ENCODE peak calls at places on chromosome 6, in eight cellular contexts. J is endodermal cell, H is transverse colon, I is HFF-Myc, P is dorsolateral prefrontal cortex, G is NB4, M is astrocyte of the spinal cord, S is esophagus squamous epithelium. D is an unnamed sample.
A peak's percentile ranks its signal among the peaks of the same experiment; 100 is the strongest.

GRCh38 chr6:134537146-134537555 is 219.2 kb upstream of the SGK1 start:
- DNase-seq in J (no peak), H (no peak), P (no peak), I (peak; percentile 52), S (no peak), M (peak; percentile 93), G (no peak), D (peak; percentile 98)

GRCh38 chr6:48490658-48491057 is 379.7 kb upstream of the PTCHD4 start:
- DNase-seq in J (no peak), S (no peak), I (no peak), G (no peak), M (no peak), P (no peak), H (no peak), D (no peak)

GRCh38 chr6:104109806-104110205 is 749.9 kb downstream of the HACE1 start:
- DNase-seq in P (no peak), H (no peak), S (no peak), G (no peak), M (no peak), I (no peak), J (no peak), D (no peak)

GRCh38 chr6:56775498-56776166 is 132.9 kb upstream of the DST start:
- DNase-seq in H (no peak), J (peak; percentile 78), P (no peak), G (no peak), S (no peak), I (no peak), M (no peak), D (no peak)

GRCh38 chr6:150710236-150710635 is 110.6 kb downstream of the PLEKHG1 start:
- DNase-seq in G (no peak), M (no peak), J (no peak), I (no peak), S (no peak), H (peak; percentile 67), P (no peak), D (no peak)

GRCh38 chr6:117018771-117019170 is 141.7 kb downstream of the RFX6 start:
- DNase-seq in H (no peak), M (peak; percentile 1), G (no peak), S (no peak), J (no peak), P (no peak), I (peak; percentile 29), D (peak; percentile 17)

GRCh38 chr6:104685871-104686549 is 173.7 kb downstream of the HACE1 start:
- DNase-seq in P (no peak), S (no peak), G (no peak), I (no peak), H (no peak), J (no peak), M (no peak), D (no peak)

GRCh38 chr6:41696788-41697187 is 38.6 kb downstream of the TFEB start:
- DNase-seq in P (no peak), G (no peak), J (no peak), M (no peak), H (no peak), I (no peak), S (no peak), D (no peak)

GRCh38 chr6:111706841-111707391 is 101.2 kb upstream of the TRAF3IP2 start:
- DNase-seq in H (no peak), M (no peak), I (no peak), J (no peak), G (no peak), S (no peak), P (no peak), D (no peak)

GRCh38 chr6:87925373-87926060 is 122.1 kb upstream of the SPACA1 start:
- DNase-seq in J (no peak), M (no peak), H (peak; percentile 55), I (no peak), G (no peak), P (no peak), S (no peak), D (no peak)

GRCh38 chr6:20706293-20707165 is 172.3 kb downstream of the CDKAL1 start:
- DNase-seq in I (peak; percentile 40), G (no peak), J (no peak), S (no peak), H (no peak), P (no peak), M (peak; percentile 52), D (no peak)

GRCh38 chr6:72950114-72950860 is 275.0 kb downstream of the KHDC1L start:
- DNase-seq in G (no peak), H (no peak), S (no peak), M (peak; percentile 64), I (no peak), P (no peak), J (no peak), D (peak; percentile 79)

GRCh38 chr6:143745160-143746133 is 67.7 kb downstream of the PHACTR2 start:
- DNase-seq in S (no peak), I (no peak), J (peak; percentile 78), P (no peak), H (peak; percentile 62), M (peak; percentile 84), G (no peak), D (peak; percentile 39)

GRCh38 chr6:47126647-47127339 is 84.7 kb upstream of the ADGRF1 start:
- DNase-seq in I (no peak), S (no peak), P (no peak), M (no peak), G (no peak), H (peak; percentile 48), J (peak; percentile 74), D (no peak)

GRCh38 chr6:79313254-79313653 is 78.8 kb upstream of the HMGN3 start:
- DNase-seq in H (no peak), J (no peak), G (peak; percentile 8), P (no peak), I (no peak), M (no peak), S (no peak), D (no peak)

GRCh38 chr6:35931120-35931561 is 10.2 kb upstream of the SRPK1 start:
- DNase-seq in S (no peak), I (no peak), G (no peak), M (no peak), P (no peak), J (peak; percentile 88), H (no peak), D (no peak)

GRCh38 chr6:52077961-52078613 is 9.3 kb downstream of the PKHD1 start:
- DNase-seq in M (no peak), I (no peak), S (no peak), G (no peak), P (no peak), H (no peak), J (peak; percentile 67), D (no peak)

GRCh38 chr6:99761701-99762100 is 155.1 kb downstream of the PRDM13 start:
- DNase-seq in I (no peak), G (no peak), S (no peak), P (no peak), M (no peak), J (no peak), H (no peak), D (no peak)

GRCh38 chr6:47146426-47147174 is 104.5 kb upstream of the ADGRF1 start:
- DNase-seq in S (no peak), J (peak; percentile 55), I (no peak), G (peak; percentile 17), H (no peak), M (peak; percentile 60), P (no peak), D (peak; percentile 87)

GRCh38 chr6:122289721-122290501 is 109.5 kb upstream of the HSF2 start:
- DNase-seq in I (no peak), M (peak; percentile 46), G (peak; percentile 29), J (peak; percentile 60), H (no peak), P (no peak), S (no peak), D (peak; percentile 39)

GRCh38 chr6:107870379-107870778 is 46.3 kb upstream of the SCML4 start:
- DNase-seq in J (no peak), G (no peak), H (no peak), S (no peak), I (no peak), M (peak; percentile 29), P (no peak), D (peak; percentile 28)

GRCh38 chr6:29295181-29295585 is 6.3 kb upstream of the OR14J1 start:
- DNase-seq in G (no peak), P (no peak), J (no peak), M (no peak), S (no peak), H (no peak), I (no peak), D (no peak)

GRCh38 chr6:34718867-34719441 is 22.4 kb upstream of the ILRUN start:
- DNase-seq in H (no peak), J (no peak), G (no peak), P (no peak), S (no peak), M (no peak), I (no peak), D (no peak)

GRCh38 chr6:24859132-24859531 is 60.4 kb upstream of the ARMH2 start:
- DNase-seq in H (no peak), P (no peak), G (no peak), I (no peak), S (no peak), M (no peak), J (no peak), D (no peak)
- H3K4me3 ChIP-seq in H (no peak overlapping the region), P (no peak overlapping the region), G (no peak overlapping the region), I (no peak overlapping the region), S (no peak overlapping the region), M (no peak overlapping the region), J (no peak overlapping the region), D (no peak overlapping the region)

DNA sequence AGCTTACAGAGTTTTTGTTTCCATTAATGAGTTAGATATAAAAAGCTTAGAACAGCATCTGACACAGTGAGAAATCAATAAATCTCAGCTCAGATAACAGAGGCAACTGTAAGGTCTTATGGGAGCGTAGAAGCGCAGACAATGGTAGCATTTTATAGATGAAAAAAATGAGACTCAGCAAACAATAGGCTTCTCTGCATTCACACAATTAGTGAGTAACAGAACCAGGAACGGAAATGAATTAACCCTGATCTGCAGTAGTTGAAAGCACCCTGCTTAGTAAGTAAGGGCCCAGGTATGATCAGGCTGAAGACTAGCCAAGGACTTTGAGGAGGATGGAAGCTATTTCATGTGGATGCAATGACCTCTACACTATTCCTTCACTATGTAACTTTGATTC is 147.2 kb upstream of the EYA4 start:
- DNase-seq in I (no peak), S (no peak), H (no peak), M (no peak), G (no peak), P (no peak), J (no peak), D (no peak)
- TF ChIP-seq CTCF in I (no peak), S (no peak), H (no peak), M (no peak), G (no peak), P (no peak), J (no peak), D (no peak)

GRCh38 chr6:168408504-168409136 is 32.4 kb upstream of the SMOC2 start:
- DNase-seq in I (no peak), G (no peak), M (no peak), P (no peak), S (no peak), J (peak; percentile 25), H (no peak), D (no peak)
- H3K4me3 ChIP-seq in I (no peak overlapping the region), G (no peak overlapping the region), M (no peak overlapping the region), P (no peak overlapping the region), S (no peak overlapping the region), J (no peak overlapping the region), H (no peak overlapping the region), D (no peak overlapping the region)

GRCh38 chr6:157898169-157898568 is 75.1 kb downstream of the SNX9 start:
- DNase-seq in H (no peak), G (peak; percentile 11), J (no peak), I (no peak), P (peak; percentile 69), M (peak; percentile 23), S (no peak), D (no peak)
- TF ChIP-seq CTCF in H (no peak), G (no peak), J (peak; percentile 65), I (no peak), P (peak; percentile 53), M (peak; percentile 29), S (no peak), D (no peak)

GRCh38 chr6:26194329-26194701 is 107.1 kb downstream of the HFE start:
- DNase-seq in S (no peak), G (no peak), H (no peak), M (no peak), I (no peak), J (no peak), P (no peak), D (no peak)
- H3K4me3 ChIP-seq in S (no peak overlapping the region), G (peak overlapping the region; percentile 71), H (no peak overlapping the region), M (no peak overlapping the region), I (peak overlapping the region; percentile 77), J (peak overlapping the region; percentile 95), P (peak overlapping the region; percentile 74), D (peak overlapping the region; percentile 62)